ENCODE peak calls at places on chromosomes 6 and 20, in seven cellular contexts. N, W, Z, Y, J, P and S are unnamed samples.

GRCh38 chr6:159761135-159761872 is 541 bp upstream of the ACAT2 start:
- DNase-seq in P (no peak), W (peak), Z (peak), Y (peak), N (no peak), J (peak), S (peak)

GRCh38 chr6:122033564-122034181 is 365.8 kb upstream of the HSF2 start:
- DNase-seq in W (no peak), N (no peak), P (peak), Z (peak), Y (peak), J (no peak), S (peak)

GRCh38 chr6:168043193-168043847 is 35.7 kb downstream of the FRMD1 start:
- DNase-seq in W (no peak), Y (no peak), Z (no peak), P (no peak), J (no peak), N (no peak), S (no peak)

GRCh38 chr6:16974387-16974673 is 127.5 kb upstream of the STMND1 start:
- DNase-seq in N (no peak), Z (no peak), J (no peak), P (no peak), W (no peak), Y (no peak), S (no peak)

GRCh38 chr6:113489946-113490345 is 367.2 kb upstream of the MARCKS start:
- DNase-seq in W (no peak), N (no peak), Y (no peak), P (no peak), Z (no peak), J (no peak), S (no peak)

GRCh38 chr6:11575408-11576033 is 38.0 kb downstream of the TMEM170B start:
- DNase-seq in Y (peak), W (peak), J (no peak), P (peak), N (no peak), Z (peak), S (peak)

GRCh38 chr20:3162080-3162611 is 2.5 kb upstream of the FASTKD5 start:
- DNase-seq in P (no peak), N (no peak), Z (no peak), Y (no peak), J (no peak), W (no peak), S (no peak)

GRCh38 chr6:21870071-21870729 is 276.6 kb downstream of the SOX4 start:
- DNase-seq in N (no peak), P (peak), W (no peak), Z (no peak), J (no peak), Y (no peak), S (peak)

GRCh38 chr20:2005831-2006426 is 12.1 kb upstream of the PDYN start:
- DNase-seq in P (peak), J (no peak), Z (peak), N (no peak), Y (peak), W (no peak), S (peak)

GRCh38 chr6:26520088-26520839 is 17.9 kb upstream of the HMGN4 start:
- DNase-seq in Z (no peak), P (peak), Y (no peak), W (peak), N (no peak), J (peak), S (no peak)

GRCh38 chr20:16189371-16189770 is 383.9 kb downstream of the KIF16B start:
- DNase-seq in N (no peak), P (no peak), J (no peak), W (no peak), Z (no peak), Y (no peak), S (no peak)

GRCh38 chr20:23515250-23515939 is 24.5 kb downstream of the CST8 start:
- DNase-seq in N (no peak), J (no peak), W (no peak), Z (no peak), Y (no peak), P (peak), S (no peak)

GRCh38 chr20:24960861-24961260 is 11.8 kb downstream of the CST7 start:
- DNase-seq in Z (no peak), N (no peak), P (peak), W (no peak), Y (no peak), J (no peak), S (no peak)

GRCh38 chr20:56860413-56860812 is 231.3 kb downstream of the TFAP2C start:
- DNase-seq in Z (no peak), Y (no peak), J (no peak), W (peak), N (no peak), P (no peak), S (no peak)

GRCh38 chr20:32682508-32682987 is 8.8 kb upstream of the C20orf203 start:
- DNase-seq in Y (no peak), P (peak), N (no peak), Z (no peak), W (no peak), J (no peak), S (no peak)
- H3K27ac ChIP-seq in Y (no peak), P (no peak), N (no peak), Z (no peak), W (no peak), J (no peak), S (no peak)

GRCh38 chr6:27872634-27873028 is 39.6 kb downstream of the OR2B2 start:
- DNase-seq in W (no peak), N (no peak), Y (no peak), J (no peak), Z (no peak), P (no peak), S (no peak)

GRCh38 chr6:27867941-27868705 is 44.1 kb downstream of the OR2B2 start:
- DNase-seq in Z (no peak), W (no peak), Y (no peak), J (no peak), N (no peak), P (peak), S (no peak)

GRCh38 chr6:27871919-27872633 is 40.1 kb downstream of the OR2B2 start:
- DNase-seq in Y (peak), P (peak), N (peak), Z (peak), J (no peak), W (peak), S (peak)

GRCh38 chr6:27870486-27870885 is 41.7 kb downstream of the OR2B2 start:
- DNase-seq in P (no peak), Y (no peak), Z (no peak), J (no peak), N (no peak), W (no peak), S (no peak)

GRCh38 chr6:27873101-27874030 is 38.8 kb downstream of the OR2B2 start:
- DNase-seq in J (no peak), Z (peak), W (no peak), P (peak), Y (peak), N (no peak), S (no peak)
- TF ChIP-seq CTCF in J (no peak), Z (no peak), W (no peak), P (no peak), Y (no peak), N (no peak), S (no peak)

GRCh38 chr20:54126809-54127655 is 46.8 kb downstream of the CYP24A1 start:
- DNase-seq in N (no peak), Y (no peak), Z (no peak), J (no peak), W (no peak), P (peak), S (no peak)
- H3K27ac ChIP-seq in N (no peak), Y (no peak), Z (no peak), J (no peak), W (no peak), P (no peak), S (no peak)

GRCh38 chr20:44684047-44684965 is 30.9 kb upstream of the CCN5 start:
- DNase-seq in N (no peak), Z (no peak), W (no peak), J (no peak), Y (no peak), P (no peak), S (no peak)
- TF ChIP-seq CTCF in N (no peak), Z (no peak), W (no peak), J (no peak), Y (no peak), P (no peak), S (no peak)